ENCODE peak calls at places on chromosome 3, in five cellular contexts. One of them, this sample, is unnamed.

GRCh38 chr3:101813817-101814440 is 34.9 kb downstream of the NXPE3 start:
- DNase-seq in astrocyte of the spinal cord: peak; percentile 61
- DNase-seq in stimulated activated CD8-positive, alpha-beta memory T cell treated with anti-CD3 and anti-CD28 coated beads, Interleukin-2, amount 100 ng/mL, for 1 hour: no peak
- DNase-seq in activated CD8-positive, alpha-beta memory T cell treated with anti-CD3 and anti-CD28 coated beads for 4 hours: no peak
- DNase-seq in HTR-8/SVneo: peak; percentile 10
- DNase-seq in this sample: peak; percentile 33

GRCh38 chr3:143629726-143630125 is 218.5 kb downstream of the SLC9A9 start:
- DNase-seq in astrocyte of the spinal cord: no peak
- DNase-seq in stimulated activated CD8-positive, alpha-beta memory T cell treated with anti-CD3 and anti-CD28 coated beads, Interleukin-2, amount 100 ng/mL, for 1 hour: no peak
- DNase-seq in activated CD8-positive, alpha-beta memory T cell treated with anti-CD3 and anti-CD28 coated beads for 4 hours: no peak
- DNase-seq in HTR-8/SVneo: no peak
- DNase-seq in this sample: no peak

GRCh38 chr3:172270767-172271166 is 177.5 kb downstream of the GHSR start:
- DNase-seq in astrocyte of the spinal cord: no peak
- DNase-seq in stimulated activated CD8-positive, alpha-beta memory T cell treated with anti-CD3 and anti-CD28 coated beads, Interleukin-2, amount 100 ng/mL, for 1 hour: no peak
- DNase-seq in activated CD8-positive, alpha-beta memory T cell treated with anti-CD3 and anti-CD28 coated beads for 4 hours: no peak
- DNase-seq in HTR-8/SVneo: no peak
- DNase-seq in this sample: no peak

GRCh38 chr3:21839592-21839991 is 88.6 kb upstream of the ZNF385D start:
- DNase-seq in astrocyte of the spinal cord: peak; percentile 91
- DNase-seq in stimulated activated CD8-positive, alpha-beta memory T cell treated with anti-CD3 and anti-CD28 coated beads, Interleukin-2, amount 100 ng/mL, for 1 hour: no peak
- DNase-seq in activated CD8-positive, alpha-beta memory T cell treated with anti-CD3 and anti-CD28 coated beads for 4 hours: no peak
- DNase-seq in HTR-8/SVneo: peak; percentile 8
- DNase-seq in this sample: peak; percentile 93

GRCh38 chr3:195566797-195567196 is 16.9 kb downstream of the APOD start:
- DNase-seq in astrocyte of the spinal cord: no peak
- DNase-seq in stimulated activated CD8-positive, alpha-beta memory T cell treated with anti-CD3 and anti-CD28 coated beads, Interleukin-2, amount 100 ng/mL, for 1 hour: no peak
- DNase-seq in activated CD8-positive, alpha-beta memory T cell treated with anti-CD3 and anti-CD28 coated beads for 4 hours: no peak
- DNase-seq in HTR-8/SVneo: peak; percentile 51
- DNase-seq in this sample: no peak

GRCh38 chr3:146594843-146595482 is 10.2 kb downstream of the PLSCR5 start:
- DNase-seq in astrocyte of the spinal cord: peak; percentile 35
- DNase-seq in stimulated activated CD8-positive, alpha-beta memory T cell treated with anti-CD3 and anti-CD28 coated beads, Interleukin-2, amount 100 ng/mL, for 1 hour: no peak
- DNase-seq in activated CD8-positive, alpha-beta memory T cell treated with anti-CD3 and anti-CD28 coated beads for 4 hours: no peak
- DNase-seq in HTR-8/SVneo: no peak
- DNase-seq in this sample: peak; percentile 8

GRCh38 chr3:155741598-155741997 is 3.3 kb downstream of the PLCH1 start:
- DNase-seq in astrocyte of the spinal cord: no peak
- DNase-seq in stimulated activated CD8-positive, alpha-beta memory T cell treated with anti-CD3 and anti-CD28 coated beads, Interleukin-2, amount 100 ng/mL, for 1 hour: no peak
- DNase-seq in activated CD8-positive, alpha-beta memory T cell treated with anti-CD3 and anti-CD28 coated beads for 4 hours: no peak
- DNase-seq in HTR-8/SVneo: no peak
- DNase-seq in this sample: peak; percentile 19

GRCh38 chr3:197174927-197175326 is 123.5 kb downstream of the DLG1 start:
- DNase-seq in astrocyte of the spinal cord: no peak
- DNase-seq in stimulated activated CD8-positive, alpha-beta memory T cell treated with anti-CD3 and anti-CD28 coated beads, Interleukin-2, amount 100 ng/mL, for 1 hour: no peak
- DNase-seq in activated CD8-positive, alpha-beta memory T cell treated with anti-CD3 and anti-CD28 coated beads for 4 hours: no peak
- DNase-seq in HTR-8/SVneo: no peak
- DNase-seq in this sample: no peak

GRCh38 chr3:44995142-44995770 is 19.2 kb downstream of the EXOSC7 start:
- DNase-seq in astrocyte of the spinal cord: peak; percentile 69
- DNase-seq in stimulated activated CD8-positive, alpha-beta memory T cell treated with anti-CD3 and anti-CD28 coated beads, Interleukin-2, amount 100 ng/mL, for 1 hour: no peak
- DNase-seq in activated CD8-positive, alpha-beta memory T cell treated with anti-CD3 and anti-CD28 coated beads for 4 hours: no peak
- DNase-seq in HTR-8/SVneo: no peak
- DNase-seq in this sample: peak; percentile 87

GRCh38 chr3:98589331-98589870 is 4.0 kb downstream of the CPOX start:
- DNase-seq in astrocyte of the spinal cord: peak; percentile 23
- DNase-seq in stimulated activated CD8-positive, alpha-beta memory T cell treated with anti-CD3 and anti-CD28 coated beads, Interleukin-2, amount 100 ng/mL, for 1 hour: no peak
- DNase-seq in activated CD8-positive, alpha-beta memory T cell treated with anti-CD3 and anti-CD28 coated beads for 4 hours: no peak
- DNase-seq in HTR-8/SVneo: no peak
- DNase-seq in this sample: no peak

GRCh38 chr3:14565791-14566588 is 25.8 kb upstream of the GRIP2 start:
- DNase-seq in astrocyte of the spinal cord: peak; percentile 59
- DNase-seq in stimulated activated CD8-positive, alpha-beta memory T cell treated with anti-CD3 and anti-CD28 coated beads, Interleukin-2, amount 100 ng/mL, for 1 hour: no peak
- DNase-seq in activated CD8-positive, alpha-beta memory T cell treated with anti-CD3 and anti-CD28 coated beads for 4 hours: no peak
- DNase-seq in HTR-8/SVneo: no peak
- DNase-seq in this sample: peak; percentile 94

This sample was measured in astrocyte of the hippocampus.